ENCODE peak calls at places on chromosomes 12 and 14, in four cellular contexts. G, E, U and Z are unnamed samples.

GRCh38 chr12:108826807-108827721 is 30.3 kb downstream of the SSH1 start:
- DNase-seq in E (no peak), U (no peak), G (peak; percentile 41), Z (no peak)

GRCh38 chr12:47768323-47768811 is 4.7 kb upstream of the SLC48A1 start:
- DNase-seq in G (no peak), E (peak; percentile 27), U (peak; percentile 42), Z (peak; percentile 81)

GRCh38 chr12:65278576-65279386 is at the start of gene MSRB3:
- DNase-seq in U (peak; percentile 82), E (peak; percentile 28), G (peak; percentile 61), Z (peak; percentile 27)

GRCh38 chr12:14403711-14404164 is 38.3 kb downstream of the ATF7IP start:
- DNase-seq in E (peak; percentile 90), U (peak; percentile 89), G (no peak), Z (peak; percentile 61)

GRCh38 chr12:79935624-79936040 is 735 bp upstream of the PPP1R12A start:
- DNase-seq in U (peak; percentile 40), E (no peak), G (no peak), Z (peak; percentile 30)

GRCh38 chr14:36270191-36270590 is 50.2 kb downstream of the MBIP start:
- DNase-seq in E (no peak), U (no peak), G (no peak), Z (no peak)

GRCh38 chr14:75399819-75400678 is 27.8 kb upstream of the JDP2 start:
- DNase-seq in E (no peak), G (peak; percentile 91), U (peak; percentile 56), Z (peak; percentile 96)

GRCh38 chr12:28569698-28570411 is 379.6 kb downstream of the CCDC91 start:
- DNase-seq in U (peak; percentile 61), G (no peak), E (no peak), Z (peak; percentile 57)

GRCh38 chr14:29442720-29443119 is 484.9 kb downstream of the PRKD1 start:
- DNase-seq in E (peak; percentile 13), U (peak; percentile 65), G (no peak), Z (peak; percentile 91)

GRCh38 chr12:42588981-42589464 is 523 bp downstream of the PRICKLE1 start:
- DNase-seq in E (no peak), U (peak; percentile 38), G (no peak), Z (no peak)

GRCh38 chr14:57831981-57832380 is 33.9 kb downstream of the SLC35F4 start:
- DNase-seq in U (no peak), G (no peak), E (no peak), Z (peak; percentile 35)

GRCh38 chr14:71225108-71225507 is 317.8 kb downstream of the PCNX1 start:
- DNase-seq in U (peak; percentile 50), E (no peak), G (no peak), Z (no peak)

GRCh38 chr14:95776798-95777615 is 63.1 kb upstream of the TCL1A start:
- DNase-seq in U (no peak), G (no peak), E (no peak), Z (no peak)

GRCh38 chr12:84891106-84891838 is 21.3 kb downstream of the SLC6A15 start:
- DNase-seq in E (no peak), U (peak; percentile 44), G (no peak), Z (no peak)

GRCh38 chr14:65079201-65079600 is 23.1 kb downstream of the MAX start:
- DNase-seq in G (no peak), E (no peak), U (peak; percentile 54), Z (no peak)

GRCh38 chr14:61586539-61587396 is 108.5 kb upstream of the HIF1A start:
- DNase-seq in G (no peak), U (peak; percentile 48), E (no peak), Z (peak; percentile 75)

GRCh38 chr14:65210827-65211192 is 108.5 kb upstream of the MAX start:
- DNase-seq in U (no peak), E (no peak), G (no peak), Z (no peak)

GRCh38 chr12:65014504-65015271 is 106.4 kb downstream of the WIF1 start:
- DNase-seq in G (no peak), E (no peak), U (no peak), Z (peak; percentile 97)

GRCh38 chr12:37547611-37548010 is 769.0 kb upstream of the ALG10B start:
- DNase-seq in E (no peak), U (no peak), G (no peak), Z (no peak)

GRCh38 chr14:38098074-38098846 is 109.4 kb upstream of the SSTR1 start:
- DNase-seq in U (peak; percentile 50), G (no peak), E (peak; percentile 34), Z (peak; percentile 42)

GRCh38 chr12:77923882-77924281 is 93.2 kb downstream of the NAV3 start:
- DNase-seq in G (no peak), E (no peak), U (no peak), Z (no peak)

GRCh38 chr12:34294671-34295365 is 272.5 kb downstream of the ALG10 start:
- DNase-seq in U (no peak), E (no peak), G (no peak), Z (no peak)

GRCh38 chr14:80477388-80478160 is 266.3 kb upstream of the DIO2 start:
- DNase-seq in U (peak; percentile 24), E (no peak), G (no peak), Z (no peak)

GRCh38 chr12:109757671-109758265 is 44.1 kb downstream of the FAM222A start:
- DNase-seq in U (no peak), E (no peak), G (peak; percentile 34), Z (no peak)

GRCh38 chr14:61280526-61281185 is 482 bp downstream of the TMEM30B start:
- DNase-seq in G (peak; percentile 90), U (peak; percentile 36), E (no peak), Z (peak; percentile 59)

GRCh38 chr12:110813298-110813697 is 33.5 kb upstream of the CCDC63 start:
- DNase-seq in U (no peak), E (no peak), G (no peak), Z (no peak)

GRCh38 chr14:30292591-30292990 is 266.4 kb upstream of the G2E3 start:
- DNase-seq in E (no peak), U (no peak), G (no peak), Z (no peak)

GRCh38 chr12:129563266-129563665 is 340.6 kb downstream of the TMEM132D start:
- DNase-seq in E (no peak), G (no peak), U (no peak), Z (no peak)

GRCh38 chr12:8916154-8916553 is 1.8 kb downstream of the PHC1 start:
- DNase-seq in U (no peak), G (no peak), E (no peak), Z (no peak)

GRCh38 chr14:99188721-99189120 is 83.3 kb downstream of the BCL11B start:
- DNase-seq in U (no peak), E (no peak), G (no peak), Z (no peak)

GRCh38 chr12:51217133-51217967 is 512 bp downstream of the POU6F1 start:
- DNase-seq in E (no peak), U (peak; percentile 15), G (peak; percentile 68), Z (no peak)

GRCh38 chr12:95653761-95654546 is 102.7 kb upstream of the USP44 start:
- DNase-seq in U (peak; percentile 73), G (no peak), E (no peak), Z (peak; percentile 94)

GRCh38 chr14:105069887-105070759 is 4.9 kb upstream of the GPR132 start:
- DNase-seq in U (peak; percentile 22), E (no peak), G (peak; percentile 45), Z (no peak)

GRCh38 chr12:132479938-132480619 is 9.9 kb upstream of the FBRSL1 start:
- DNase-seq in E (no peak), G (no peak), U (no peak), Z (no peak)

GRCh38 chr12:132482771-132483170 is 7.2 kb upstream of the FBRSL1 start:
- DNase-seq in U (no peak), G (no peak), E (no peak), Z (no peak)

GRCh38 chr12:132481771-132482745 is 7.9 kb upstream of the FBRSL1 start:
- DNase-seq in E (no peak), G (no peak), U (no peak), Z (no peak)

GRCh38 chr12:132480620-132481132 is 9.3 kb upstream of the FBRSL1 start:
- DNase-seq in U (no peak), G (no peak), E (no peak), Z (no peak)

GRCh38 chr12:132481345-132481744 is 8.6 kb upstream of the FBRSL1 start:
- DNase-seq in G (no peak), U (no peak), E (no peak), Z (no peak)
- H3K4me3 ChIP-seq in G (no peak overlapping the region), U (no peak overlapping the region), E (no peak overlapping the region), Z (no peak overlapping the region)

GRCh38 chr12:114669501-114670256 is 14.3 kb downstream of the TBX3 start:
- DNase-seq in U (peak; percentile 49), E (no peak), G (no peak), Z (no peak)

GRCh38 chr12:114667669-114668150 is 16.3 kb downstream of the TBX3 start:
- DNase-seq in G (no peak), U (no peak), E (no peak), Z (no peak)

GRCh38 chr12:114666746-114667668 is 17.0 kb downstream of the TBX3 start:
- DNase-seq in U (no peak), G (no peak), E (no peak), Z (no peak)

GRCh38 chr12:114668905-114669304 is 15.1 kb downstream of the TBX3 start:
- DNase-seq in G (no peak), U (no peak), E (no peak), Z (no peak)

DNA sequence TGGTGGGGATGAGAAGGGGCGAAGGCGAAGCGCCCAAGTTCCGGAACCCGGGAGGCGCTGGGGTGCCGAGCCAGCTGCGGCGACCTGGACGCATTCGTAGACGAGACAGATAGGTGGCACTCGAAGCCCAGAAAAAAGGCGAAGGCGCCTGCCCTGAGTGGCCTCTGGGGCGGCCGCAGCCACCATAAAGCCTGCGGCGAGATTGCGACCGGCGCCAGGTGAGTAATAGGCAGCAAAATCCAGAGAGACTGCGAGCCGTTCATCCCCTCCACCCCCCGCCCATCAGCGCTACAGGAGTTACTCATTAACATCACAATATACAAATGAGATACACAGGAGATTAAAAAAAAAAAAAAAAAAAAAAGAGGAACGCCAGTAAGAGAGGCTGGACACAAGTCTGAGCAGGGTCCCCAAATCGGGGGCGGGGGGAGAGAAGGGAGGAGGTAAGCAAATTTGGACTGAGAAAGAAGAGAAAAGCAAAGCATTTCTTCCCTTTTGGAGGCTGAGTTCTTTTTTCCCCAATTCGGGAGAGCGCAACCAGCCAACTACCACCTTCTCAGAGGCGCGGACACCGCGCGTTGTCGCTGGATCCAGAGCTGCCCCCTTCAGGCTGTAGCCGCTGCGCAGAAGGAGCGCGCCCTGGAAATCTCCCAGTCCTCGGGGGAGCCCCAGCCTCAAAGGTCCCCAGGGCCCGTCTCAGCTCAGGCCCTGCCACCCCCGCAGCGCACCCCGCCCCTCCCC is 15.7 kb downstream of the TBX3 start:
- DNase-seq in U (peak; percentile 81), G (peak; percentile 93), E (no peak), Z (peak; percentile 54)
- TF ChIP-seq CTCF in U (peak; percentile 51), G (no peak), E (peak; percentile 50), Z (peak; percentile 69)

GRCh38 chr12:104462931-104463339 is 6.2 kb downstream of the CHST11 start:
- DNase-seq in G (no peak), E (no peak), U (peak; percentile 35), Z (no peak)
- H3K4me3 ChIP-seq in G (no peak overlapping the region), E (no peak overlapping the region), U (no peak overlapping the region), Z (no peak overlapping the region)

GRCh38 chr12:132413931-132414588 is 75.9 kb upstream of the FBRSL1 start:
- DNase-seq in G (no peak), E (no peak), U (no peak), Z (no peak)
- TF ChIP-seq CTCF in G (no peak), E (peak; percentile 76), U (peak; percentile 52), Z (peak; percentile 71)